ENCODE peak calls at places on chromosomes 3 and 15, in eight cellular contexts. One of them, this sample, is unnamed. For H3K4me1, the result is how much of the 10 kb centered on the place peaks cover.

GRCh38 chr3:75338342-75338741 is 325.8 kb upstream of the FRG2C start:
- DNase-seq in ovary: no peak
- DNase-seq in upper lobe of left lung: no peak
- DNase-seq in heart left ventricle: no peak
- DNase-seq in body of pancreas: no peak
- DNase-seq in K562: no peak
- DNase-seq in A549: no peak
- DNase-seq in uterus: no peak
- DNase-seq in this sample: no peak

GRCh38 chr15:25508369-25509002 is 69.7 kb upstream of the UBE3A start:
- DNase-seq in body of pancreas: no peak
- DNase-seq in K562: peak
- DNase-seq in ovary: no peak
- DNase-seq in heart left ventricle: no peak
- DNase-seq in uterus: no peak
- DNase-seq in A549: peak
- DNase-seq in upper lobe of left lung: no peak
- DNase-seq in this sample: no peak

GRCh38 chr3:125257563-125257962 is 45.0 kb upstream of the SLC12A8 start:
- DNase-seq in upper lobe of left lung: no peak
- DNase-seq in K562: no peak
- DNase-seq in A549: no peak
- DNase-seq in ovary: no peak
- DNase-seq in body of pancreas: no peak
- DNase-seq in heart left ventricle: no peak
- DNase-seq in uterus: no peak
- DNase-seq in this sample: no peak

GRCh38 chr3:52557011-52557410 is 20.6 kb downstream of the UQCC5 start:
- DNase-seq in K562: no peak
- DNase-seq in ovary: no peak
- DNase-seq in body of pancreas: no peak
- DNase-seq in heart left ventricle: no peak
- DNase-seq in upper lobe of left lung: no peak
- DNase-seq in uterus: no peak
- DNase-seq in A549: no peak
- DNase-seq in this sample: no peak

GRCh38 chr3:64332461-64333350 is 107.4 kb upstream of the PRICKLE2 start:
- DNase-seq in A549: no peak
- DNase-seq in body of pancreas: no peak
- DNase-seq in uterus: no peak
- DNase-seq in heart left ventricle: no peak
- DNase-seq in K562: no peak
- DNase-seq in upper lobe of left lung: no peak
- DNase-seq in ovary: no peak
- DNase-seq in this sample: no peak

GRCh38 chr15:71658827-71659729 is 151.3 kb upstream of the NR2E3 start:
- DNase-seq in ovary: no peak
- DNase-seq in K562: no peak
- DNase-seq in upper lobe of left lung: no peak
- DNase-seq in uterus: no peak
- DNase-seq in heart left ventricle: no peak
- DNase-seq in body of pancreas: no peak
- DNase-seq in A549: no peak
- DNase-seq in this sample: no peak

GRCh38 chr3:150238995-150239612 is 169.0 kb upstream of the TSC22D2 start:
- DNase-seq in ovary: no peak
- DNase-seq in uterus: no peak
- DNase-seq in body of pancreas: peak
- DNase-seq in heart left ventricle: no peak
- DNase-seq in K562: peak
- DNase-seq in upper lobe of left lung: no peak
- DNase-seq in A549: peak
- DNase-seq in this sample: no peak

GRCh38 chr3:128068156-128068620 is 16.0 kb downstream of the SEC61A1 start:
- DNase-seq in body of pancreas: peak
- DNase-seq in upper lobe of left lung: no peak
- DNase-seq in K562: peak
- DNase-seq in heart left ventricle: no peak
- DNase-seq in A549: peak
- DNase-seq in ovary: no peak
- DNase-seq in uterus: no peak
- DNase-seq in this sample: no peak

GRCh38 chr3:107938128-107938527 is 152.7 kb downstream of the CD47 start:
- DNase-seq in body of pancreas: peak
- DNase-seq in heart left ventricle: peak
- DNase-seq in upper lobe of left lung: no peak
- DNase-seq in uterus: no peak
- DNase-seq in ovary: no peak
- DNase-seq in K562: peak
- DNase-seq in A549: no peak
- DNase-seq in this sample: no peak

GRCh38 chr15:48486228-48486627 is 155.0 kb downstream of the DUT start:
- DNase-seq in heart left ventricle: no peak
- DNase-seq in body of pancreas: no peak
- DNase-seq in K562: no peak
- DNase-seq in upper lobe of left lung: no peak
- DNase-seq in ovary: no peak
- DNase-seq in uterus: no peak
- DNase-seq in A549: no peak
- DNase-seq in this sample: no peak

GRCh38 chr15:100101389-100102089 is 240.2 kb downstream of the ADAMTS17 start:
- DNase-seq in A549: no peak
- DNase-seq in uterus: no peak
- DNase-seq in ovary: no peak
- DNase-seq in upper lobe of left lung: no peak
- DNase-seq in body of pancreas: no peak
- DNase-seq in heart left ventricle: peak
- DNase-seq in K562: no peak
- DNase-seq in this sample: no peak

GRCh38 chr3:186930143-186930638 is at the start of gene ST6GAL1:
- DNase-seq in uterus: peak
- DNase-seq in heart left ventricle: peak
- DNase-seq in K562: peak
- DNase-seq in ovary: peak
- DNase-seq in body of pancreas: peak
- DNase-seq in upper lobe of left lung: peak
- DNase-seq in A549: peak
- DNase-seq in this sample: peak

GRCh38 chr3:58241321-58242044 is 3.9 kb downstream of the ABHD6 start:
- DNase-seq in uterus: no peak
- DNase-seq in K562: no peak
- DNase-seq in heart left ventricle: no peak
- DNase-seq in upper lobe of left lung: no peak
- DNase-seq in body of pancreas: no peak
- DNase-seq in A549: no peak
- DNase-seq in ovary: no peak
- DNase-seq in this sample: no peak

GRCh38 chr15:40461958-40462357 is 8.8 kb upstream of the CHST14 start:
- DNase-seq in ovary: no peak
- DNase-seq in upper lobe of left lung: peak
- DNase-seq in body of pancreas: no peak
- DNase-seq in heart left ventricle: no peak
- DNase-seq in uterus: no peak
- DNase-seq in K562: no peak
- DNase-seq in A549: no peak
- DNase-seq in this sample: no peak

GRCh38 chr3:59052803-59053411 is 3.1 kb upstream of the CFAP20DC start:
- DNase-seq in uterus: no peak
- DNase-seq in body of pancreas: peak
- DNase-seq in heart left ventricle: no peak
- DNase-seq in ovary: no peak
- DNase-seq in A549: no peak
- DNase-seq in K562: no peak
- DNase-seq in upper lobe of left lung: no peak
- DNase-seq in this sample: no peak

GRCh38 chr15:41796457-41796856 is 22.2 kb downstream of the MAPKBP1 start:
- DNase-seq in upper lobe of left lung: no peak
- DNase-seq in ovary: no peak
- DNase-seq in K562: no peak
- DNase-seq in heart left ventricle: no peak
- DNase-seq in A549: no peak
- DNase-seq in body of pancreas: no peak
- DNase-seq in uterus: no peak
- DNase-seq in this sample: no peak

GRCh38 chr3:27943106-27943505 is 221.0 kb upstream of the EOMES start:
- DNase-seq in A549: no peak
- DNase-seq in K562: no peak
- DNase-seq in heart left ventricle: no peak
- DNase-seq in body of pancreas: peak
- DNase-seq in uterus: no peak
- DNase-seq in ovary: no peak
- DNase-seq in upper lobe of left lung: no peak
- DNase-seq in this sample: no peak
- TF ChIP-seq CTCF in A549: peak
- TF ChIP-seq CTCF in K562: no peak
- TF ChIP-seq CTCF in heart left ventricle: no peak
- TF ChIP-seq CTCF in body of pancreas: peak
- TF ChIP-seq CTCF in uterus: no peak
- TF ChIP-seq CTCF in ovary: no peak
- TF ChIP-seq CTCF in upper lobe of left lung: no peak
- TF ChIP-seq CTCF in this sample: peak

DNA sequence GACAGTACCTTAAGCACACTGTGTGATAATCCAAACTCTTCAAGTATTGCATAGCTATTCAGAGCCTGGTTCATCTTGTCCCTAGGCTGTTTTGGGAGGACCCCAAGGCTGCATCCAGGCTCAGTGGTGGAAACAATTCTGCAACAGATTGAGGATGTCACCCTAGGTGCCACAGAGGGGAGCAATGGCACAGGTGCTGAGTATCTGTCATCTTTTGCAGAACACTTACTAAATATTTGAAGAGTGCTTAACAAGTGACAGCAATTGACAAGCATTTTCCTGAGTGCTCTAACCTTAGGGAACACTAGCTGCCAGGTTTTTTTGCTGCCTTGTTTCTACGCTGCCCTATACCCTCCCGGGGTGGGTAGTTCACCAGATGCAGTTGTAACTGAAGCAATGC is 27.7 kb downstream of the STARD5 start:
- DNase-seq in uterus: no peak
- DNase-seq in heart left ventricle: no peak
- DNase-seq in body of pancreas: no peak
- DNase-seq in ovary: no peak
- DNase-seq in A549: no peak
- DNase-seq in upper lobe of left lung: no peak
- DNase-seq in K562: no peak
- DNase-seq in this sample: no peak
- H3K4me1 ChIP-seq in uterus: under half
- H3K4me1 ChIP-seq in heart left ventricle: under half
- H3K4me1 ChIP-seq in body of pancreas: under half
- H3K4me1 ChIP-seq in ovary: under half
- H3K4me1 ChIP-seq in A549: under half
- H3K4me1 ChIP-seq in upper lobe of left lung: under half
- H3K4me1 ChIP-seq in K562: under half
- H3K4me1 ChIP-seq in this sample: under half

DNA sequence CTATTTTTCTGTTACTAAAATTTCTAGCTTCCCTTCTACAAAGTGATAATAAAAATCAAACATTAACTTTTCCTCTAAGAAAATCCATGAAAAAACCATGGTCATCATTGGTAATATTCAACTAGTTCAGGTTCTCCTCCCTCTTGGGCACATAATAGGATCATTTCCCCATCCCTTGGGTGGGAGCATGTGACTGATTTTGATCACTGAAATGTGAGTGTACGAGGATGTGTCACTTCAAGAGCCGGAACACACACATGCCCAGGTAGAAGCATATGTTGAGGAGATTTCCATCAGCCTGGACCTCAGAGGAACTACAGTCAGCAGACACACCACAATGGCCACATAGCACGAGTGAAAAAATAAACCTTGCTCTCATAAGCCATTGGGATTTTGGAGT is 36.1 kb downstream of the AP3S2 start:
- DNase-seq in heart left ventricle: no peak
- DNase-seq in upper lobe of left lung: no peak
- DNase-seq in body of pancreas: peak
- DNase-seq in A549: peak
- DNase-seq in ovary: no peak
- DNase-seq in uterus: no peak
- DNase-seq in K562: no peak
- DNase-seq in this sample: no peak
- TF ChIP-seq POLR2A in heart left ventricle: no peak
- TF ChIP-seq POLR2A in upper lobe of left lung: no peak
- TF ChIP-seq POLR2A in body of pancreas: peak
- TF ChIP-seq POLR2A in A549: no peak
- TF ChIP-seq POLR2A in ovary: no peak
- TF ChIP-seq POLR2A in uterus: no peak
- TF ChIP-seq POLR2A in K562: no peak
- TF ChIP-seq POLR2A in this sample: peak

GRCh38 chr15:80953001-80953952 is 36.3 kb downstream of the MESD start:
- DNase-seq in A549: no peak
- DNase-seq in uterus: no peak
- DNase-seq in heart left ventricle: no peak
- DNase-seq in upper lobe of left lung: no peak
- DNase-seq in K562: no peak
- DNase-seq in body of pancreas: no peak
- DNase-seq in ovary: no peak
- DNase-seq in this sample: no peak

GRCh38 chr15:80948651-80949292 is 40.8 kb downstream of the MESD start:
- DNase-seq in upper lobe of left lung: peak
- DNase-seq in ovary: no peak
- DNase-seq in uterus: no peak
- DNase-seq in A549: no peak
- DNase-seq in heart left ventricle: no peak
- DNase-seq in body of pancreas: no peak
- DNase-seq in K562: no peak
- DNase-seq in this sample: no peak

GRCh38 chr15:80949756-80950155 is 39.9 kb downstream of the MESD start:
- DNase-seq in K562: no peak
- DNase-seq in heart left ventricle: no peak
- DNase-seq in body of pancreas: no peak
- DNase-seq in A549: no peak
- DNase-seq in uterus: no peak
- DNase-seq in upper lobe of left lung: no peak
- DNase-seq in ovary: no peak
- DNase-seq in this sample: no peak

GRCh38 chr15:80951941-80952340 is 37.7 kb downstream of the MESD start:
- DNase-seq in ovary: no peak
- DNase-seq in K562: no peak
- DNase-seq in upper lobe of left lung: no peak
- DNase-seq in heart left ventricle: no peak
- DNase-seq in uterus: no peak
- DNase-seq in body of pancreas: no peak
- DNase-seq in A549: no peak
- DNase-seq in this sample: no peak

DNA sequence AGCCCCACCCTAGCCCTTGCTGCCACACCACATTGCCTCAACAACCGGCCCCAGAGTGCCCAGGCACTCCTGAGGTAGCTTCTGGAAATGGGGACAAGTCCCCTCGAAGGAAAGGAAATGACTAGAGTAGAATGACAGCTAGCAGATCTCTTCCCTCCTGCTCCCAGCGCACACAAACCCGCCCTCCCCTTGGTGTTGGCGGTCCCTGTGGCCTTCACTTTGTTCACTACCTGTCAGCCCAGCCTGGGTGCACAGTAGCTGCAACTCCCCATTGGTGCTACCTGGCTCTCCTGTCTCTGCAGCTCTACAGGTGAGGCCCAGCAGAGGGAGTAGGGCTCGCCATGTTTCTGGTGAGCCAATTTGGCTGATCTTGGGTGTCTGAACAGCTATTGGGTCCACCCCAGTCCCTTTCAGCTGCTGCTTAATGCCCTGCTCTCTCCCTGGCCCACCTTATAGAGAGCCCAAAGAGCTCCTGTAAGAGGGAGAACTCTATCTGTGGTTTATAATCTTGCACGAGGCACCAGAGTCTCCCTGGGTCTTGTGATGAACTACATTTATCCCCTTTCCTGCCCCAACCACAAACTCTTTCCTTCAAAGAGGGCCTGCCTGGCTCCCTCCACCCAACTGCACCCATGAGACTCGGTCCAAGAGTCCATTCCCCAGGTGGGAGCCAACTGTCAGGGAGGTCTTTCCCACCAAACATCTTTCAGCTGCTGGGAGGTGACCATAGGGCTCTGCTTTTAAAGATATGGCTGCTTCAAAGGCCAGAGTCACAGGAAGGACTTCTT is 39.1 kb downstream of the MESD start:
- DNase-seq in K562: no peak
- DNase-seq in ovary: no peak
- DNase-seq in heart left ventricle: no peak
- DNase-seq in upper lobe of left lung: no peak
- DNase-seq in body of pancreas: no peak
- DNase-seq in uterus: no peak
- DNase-seq in A549: no peak
- DNase-seq in this sample: no peak
- TF ChIP-seq CTCF in K562: no peak
- TF ChIP-seq CTCF in ovary: no peak
- TF ChIP-seq CTCF in heart left ventricle: no peak
- TF ChIP-seq CTCF in upper lobe of left lung: no peak
- TF ChIP-seq CTCF in body of pancreas: no peak
- TF ChIP-seq CTCF in uterus: no peak
- TF ChIP-seq CTCF in A549: no peak
- TF ChIP-seq CTCF in this sample: no peak